ENCODE peak calls at places on chromosomes 2 and 18, in seven cellular contexts. One of them, this sample, is unnamed.

GRCh38 chr2:232324778-232325177 is 53.8 kb upstream of the ALPP start:
- DNase-seq in renal cortical epithelial cell: no peak
- DNase-seq in GM12891: no peak
- DNase-seq in GM13977: peak
- DNase-seq in fibroblast of gingiva: no peak
- DNase-seq in PC-3: no peak
- DNase-seq in GM20000: no peak
- DNase-seq in this sample: no peak

GRCh38 chr2:231640646-231641111 is 48.0 kb downstream of the TEX44 start:
- DNase-seq in GM12891: no peak
- DNase-seq in GM13977: no peak
- DNase-seq in GM20000: no peak
- DNase-seq in renal cortical epithelial cell: peak
- DNase-seq in PC-3: peak
- DNase-seq in fibroblast of gingiva: peak
- DNase-seq in this sample: peak

GRCh38 chr2:150438654-150439053 is 48.8 kb downstream of the RND3 start:
- DNase-seq in GM12891: no peak
- DNase-seq in GM20000: no peak
- DNase-seq in GM13977: no peak
- DNase-seq in fibroblast of gingiva: no peak
- DNase-seq in PC-3: peak
- DNase-seq in renal cortical epithelial cell: peak
- DNase-seq in this sample: no peak

GRCh38 chr2:217847106-217847505 is 155.7 kb downstream of the TNS1 start:
- DNase-seq in GM13977: no peak
- DNase-seq in GM20000: no peak
- DNase-seq in renal cortical epithelial cell: no peak
- DNase-seq in GM12891: no peak
- DNase-seq in PC-3: no peak
- DNase-seq in fibroblast of gingiva: no peak
- DNase-seq in this sample: no peak

GRCh38 chr2:112073875-112074274 is 18.8 kb downstream of the TMEM87B start:
- DNase-seq in GM12891: no peak
- DNase-seq in fibroblast of gingiva: no peak
- DNase-seq in renal cortical epithelial cell: no peak
- DNase-seq in PC-3: peak
- DNase-seq in GM20000: no peak
- DNase-seq in GM13977: no peak
- DNase-seq in this sample: no peak

GRCh38 chr18:24538421-24539264 is 78.2 kb downstream of the HRH4 start:
- DNase-seq in fibroblast of gingiva: no peak
- DNase-seq in GM13977: no peak
- DNase-seq in GM12891: no peak
- DNase-seq in PC-3: no peak
- DNase-seq in renal cortical epithelial cell: no peak
- DNase-seq in GM20000: no peak
- DNase-seq in this sample: no peak

GRCh38 chr2:217396165-217396564 is 536.3 kb upstream of the TNP1 start:
- DNase-seq in GM20000: no peak
- DNase-seq in PC-3: peak
- DNase-seq in GM13977: no peak
- DNase-seq in renal cortical epithelial cell: peak
- DNase-seq in fibroblast of gingiva: no peak
- DNase-seq in GM12891: no peak
- DNase-seq in this sample: no peak

GRCh38 chr2:144320491-144320890 is 199.4 kb downstream of the ZEB2 start:
- DNase-seq in renal cortical epithelial cell: peak
- DNase-seq in GM13977: no peak
- DNase-seq in PC-3: peak
- DNase-seq in GM12891: no peak
- DNase-seq in GM20000: no peak
- DNase-seq in fibroblast of gingiva: peak
- DNase-seq in this sample: no peak

GRCh38 chr2:39606585-39606984 is 59.1 kb upstream of the TMEM178A start:
- DNase-seq in PC-3: no peak
- DNase-seq in GM20000: no peak
- DNase-seq in fibroblast of gingiva: no peak
- DNase-seq in GM12891: no peak
- DNase-seq in GM13977: no peak
- DNase-seq in renal cortical epithelial cell: peak
- DNase-seq in this sample: no peak

GRCh38 chr2:8627019-8627691 is 54.7 kb upstream of the ID2 start:
- DNase-seq in GM20000: no peak
- DNase-seq in renal cortical epithelial cell: no peak
- DNase-seq in PC-3: peak
- DNase-seq in GM13977: no peak
- DNase-seq in fibroblast of gingiva: no peak
- DNase-seq in GM12891: no peak
- DNase-seq in this sample: no peak

GRCh38 chr18:57733861-57734260 is 69.3 kb downstream of the ATP8B1 start:
- DNase-seq in renal cortical epithelial cell: no peak
- DNase-seq in GM12891: no peak
- DNase-seq in fibroblast of gingiva: no peak
- DNase-seq in PC-3: no peak
- DNase-seq in GM13977: no peak
- DNase-seq in GM20000: no peak
- DNase-seq in this sample: no peak

GRCh38 chr2:96800762-96801463 is 15.2 kb upstream of the CNNM3 start:
- DNase-seq in GM13977: peak
- DNase-seq in GM20000: peak
- DNase-seq in PC-3: peak
- DNase-seq in fibroblast of gingiva: peak
- DNase-seq in GM12891: peak
- DNase-seq in renal cortical epithelial cell: peak
- DNase-seq in this sample: peak

GRCh38 chr2:45190481-45190880 is 181.2 kb upstream of the SIX2 start:
- DNase-seq in PC-3: peak
- DNase-seq in GM20000: no peak
- DNase-seq in GM12891: no peak
- DNase-seq in fibroblast of gingiva: peak
- DNase-seq in GM13977: no peak
- DNase-seq in renal cortical epithelial cell: peak
- DNase-seq in this sample: no peak

GRCh38 chr18:13218376-13219011 is at the start of gene LDLRAD4:
- DNase-seq in GM13977: peak
- DNase-seq in fibroblast of gingiva: no peak
- DNase-seq in GM20000: peak
- DNase-seq in renal cortical epithelial cell: no peak
- DNase-seq in PC-3: no peak
- DNase-seq in GM12891: no peak
- DNase-seq in this sample: no peak

GRCh38 chr2:42369551-42370229 is 8.7 kb upstream of the COX7A2L start:
- DNase-seq in fibroblast of gingiva: no peak
- DNase-seq in GM20000: no peak
- DNase-seq in PC-3: no peak
- DNase-seq in GM12891: no peak
- DNase-seq in renal cortical epithelial cell: peak
- DNase-seq in GM13977: no peak
- DNase-seq in this sample: no peak

GRCh38 chr2:173359231-173359630 is 4.6 kb downstream of the CDCA7 start:
- DNase-seq in renal cortical epithelial cell: no peak
- DNase-seq in GM13977: peak
- DNase-seq in PC-3: no peak
- DNase-seq in GM12891: no peak
- DNase-seq in GM20000: peak
- DNase-seq in fibroblast of gingiva: peak
- DNase-seq in this sample: no peak

GRCh38 chr2:101223814-101224231 is 28.9 kb upstream of the CNOT11 start:
- DNase-seq in GM20000: peak
- DNase-seq in renal cortical epithelial cell: peak
- DNase-seq in GM12891: peak
- DNase-seq in fibroblast of gingiva: peak
- DNase-seq in PC-3: no peak
- DNase-seq in GM13977: peak
- DNase-seq in this sample: no peak

GRCh38 chr18:32072321-32072720 is 19.4 kb upstream of the RNF138 start:
- DNase-seq in renal cortical epithelial cell: peak
- DNase-seq in PC-3: peak
- DNase-seq in fibroblast of gingiva: no peak
- DNase-seq in GM20000: peak
- DNase-seq in GM13977: peak
- DNase-seq in GM12891: no peak
- DNase-seq in this sample: no peak

GRCh38 chr2:152623076-152623740 is 94.1 kb downstream of the PRPF40A start:
- DNase-seq in GM12891: no peak
- DNase-seq in GM13977: no peak
- DNase-seq in PC-3: no peak
- DNase-seq in fibroblast of gingiva: no peak
- DNase-seq in renal cortical epithelial cell: no peak
- DNase-seq in GM20000: no peak
- DNase-seq in this sample: no peak

GRCh38 chr18:32271649-32272324 is 81.9 kb downstream of the MEP1B start:
- DNase-seq in GM20000: peak
- DNase-seq in GM12891: peak
- DNase-seq in fibroblast of gingiva: peak
- DNase-seq in PC-3: peak
- DNase-seq in renal cortical epithelial cell: peak
- DNase-seq in GM13977: peak
- DNase-seq in this sample: no peak

GRCh38 chr2:75640621-75641121 is 5.9 kb upstream of the MRPL19 start:
- DNase-seq in GM12891: no peak
- DNase-seq in PC-3: peak
- DNase-seq in GM13977: peak
- DNase-seq in renal cortical epithelial cell: peak
- DNase-seq in GM20000: peak
- DNase-seq in fibroblast of gingiva: peak
- DNase-seq in this sample: peak

GRCh38 chr18:28514699-28515098 is 337.8 kb upstream of the CDH2 start:
- DNase-seq in PC-3: no peak
- DNase-seq in GM20000: no peak
- DNase-seq in GM13977: no peak
- DNase-seq in GM12891: no peak
- DNase-seq in fibroblast of gingiva: no peak
- DNase-seq in renal cortical epithelial cell: no peak
- DNase-seq in this sample: no peak

GRCh38 chr18:5600376-5601071 is 56.7 kb upstream of the EPB41L3 start:
- DNase-seq in renal cortical epithelial cell: peak
- DNase-seq in fibroblast of gingiva: no peak
- DNase-seq in GM20000: no peak
- DNase-seq in GM13977: no peak
- DNase-seq in GM12891: no peak
- DNase-seq in PC-3: peak
- DNase-seq in this sample: no peak

GRCh38 chr18:72375628-72376027 is 168.5 kb downstream of the CBLN2 start:
- DNase-seq in GM12891: no peak
- DNase-seq in GM20000: no peak
- DNase-seq in fibroblast of gingiva: no peak
- DNase-seq in renal cortical epithelial cell: peak
- DNase-seq in GM13977: no peak
- DNase-seq in PC-3: peak
- DNase-seq in this sample: no peak

GRCh38 chr18:10482363-10482984 is 28.0 kb downstream of the APCDD1 start:
- DNase-seq in PC-3: no peak
- DNase-seq in GM13977: no peak
- DNase-seq in GM12891: no peak
- DNase-seq in GM20000: no peak
- DNase-seq in renal cortical epithelial cell: no peak
- DNase-seq in fibroblast of gingiva: no peak
- DNase-seq in this sample: no peak

GRCh38 chr2:47043142-47043890 is 111.8 kb downstream of the STPG4 start:
- DNase-seq in fibroblast of gingiva: peak
- DNase-seq in GM20000: no peak
- DNase-seq in GM12891: no peak
- DNase-seq in renal cortical epithelial cell: peak
- DNase-seq in PC-3: peak
- DNase-seq in GM13977: no peak
- DNase-seq in this sample: no peak